ENCODE peak calls at places on chromosome 14, in five cellular contexts. D, F, X, G and P are unnamed samples. For H3K4me1 and H3K36me3, the result is how much of the 10 kb centered on the place peaks cover.

GRCh38 chr14:102493585-102493984 is 16.0 kb downstream of the ANKRD9 start:
- DNase-seq in G (no peak), D (no peak), X (no peak), F (no peak), P (no peak)

GRCh38 chr14:85057266-85057665 is 472.7 kb upstream of the FLRT2 start:
- DNase-seq in D (no peak), X (no peak), G (no peak), F (no peak), P (no peak)

GRCh38 chr14:80664576-80664975 is 277.0 kb downstream of the CEP128 start:
- DNase-seq in D (no peak), X (no peak), G (no peak), F (no peak), P (no peak)

GRCh38 chr14:70698288-70698687 is 56.6 kb downstream of the TTC9 start:
- DNase-seq in F (no peak), G (no peak), D (no peak), X (no peak), P (no peak)

GRCh38 chr14:60183724-60184596 is 18.8 kb upstream of the DHRS7 start:
- DNase-seq in G (peak), X (no peak), F (no peak), D (no peak), P (peak)

GRCh38 chr14:36238666-36239363 is 62.3 kb upstream of the PTCSC3 start:
- DNase-seq in D (no peak), G (peak), F (no peak), X (no peak), P (no peak)

GRCh38 chr14:81435578-81436295 is 35.6 kb upstream of the STON2 start:
- DNase-seq in D (peak), G (peak), X (peak), F (peak), P (peak)

GRCh38 chr14:75518625-75519024 is 3.6 kb upstream of the BATF start:
- DNase-seq in X (no peak), G (peak), F (no peak), D (no peak), P (no peak)

GRCh38 chr14:69845787-69846186 is 33.4 kb upstream of the SMOC1 start:
- DNase-seq in D (no peak), X (no peak), F (no peak), G (no peak), P (no peak)

GRCh38 chr14:23483216-23483854 is 13.8 kb downstream of the NGDN start:
- DNase-seq in F (no peak), G (peak), D (no peak), X (no peak), P (no peak)

GRCh38 chr14:74882103-74882920 is 596 bp downstream of the DLST start:
- DNase-seq in X (peak), F (peak), G (peak), D (peak), P (peak)

GRCh38 chr14:28763914-28764848 is 2.4 kb upstream of the FOXG1 start:
- DNase-seq in F (no peak), D (no peak), X (no peak), G (no peak), P (no peak)

GRCh38 chr14:69933623-69934275 is 54.5 kb downstream of the SMOC1 start:
- DNase-seq in F (no peak), D (no peak), X (no peak), G (no peak), P (no peak)

GRCh38 chr14:99603471-99603933 is 505 bp downstream of the CCDC85C start:
- DNase-seq in X (no peak), G (no peak), F (no peak), D (peak), P (peak)

GRCh38 chr14:53062856-53063255 is 90.3 kb downstream of the DDHD1 start:
- DNase-seq in G (peak), D (no peak), F (no peak), X (no peak), P (no peak)

GRCh38 chr14:44898547-44898946 is 63.2 kb downstream of the KLHL28 start:
- DNase-seq in F (no peak), D (no peak), G (peak), X (no peak), P (no peak)

GRCh38 chr14:77061630-77062029 is 33.1 kb upstream of the IRF2BPL start:
- DNase-seq in X (no peak), G (no peak), F (no peak), D (no peak), P (no peak)

GRCh38 chr14:76351941-76352340 is 24.0 kb upstream of the ESRRB start:
- DNase-seq in G (no peak), D (no peak), F (no peak), X (no peak), P (no peak)

GRCh38 chr14:98138666-98139065 is 1133.3 kb downstream of the BCL11B start:
- DNase-seq in X (no peak), F (no peak), G (peak), D (no peak), P (no peak)

GRCh38 chr14:96098309-96098998 is 59.3 kb downstream of the C14orf132 start:
- DNase-seq in X (peak), G (peak), F (no peak), D (peak), P (no peak)

GRCh38 chr14:64109821-64110554 is 184.2 kb downstream of the ESR2 start:
- DNase-seq in F (no peak), X (no peak), D (no peak), G (peak), P (no peak)

GRCh38 chr14:22814945-22815713 is at the start of gene SLC7A7:
- DNase-seq in F (no peak), G (peak), X (no peak), D (no peak), P (no peak)

GRCh38 chr14:65179918-65180724 is 77.8 kb upstream of the MAX start:
- DNase-seq in G (peak), X (no peak), D (peak), F (peak), P (peak)

GRCh38 chr14:95156765-95157194 is 549 bp downstream of the DICER1 start:
- DNase-seq in G (peak), X (peak), F (peak), D (peak), P (peak)

GRCh38 chr14:59245809-59246295 is 57.4 kb downstream of the DAAM1 start:
- DNase-seq in X (no peak), G (no peak), D (no peak), F (no peak), P (no peak)

DNA sequence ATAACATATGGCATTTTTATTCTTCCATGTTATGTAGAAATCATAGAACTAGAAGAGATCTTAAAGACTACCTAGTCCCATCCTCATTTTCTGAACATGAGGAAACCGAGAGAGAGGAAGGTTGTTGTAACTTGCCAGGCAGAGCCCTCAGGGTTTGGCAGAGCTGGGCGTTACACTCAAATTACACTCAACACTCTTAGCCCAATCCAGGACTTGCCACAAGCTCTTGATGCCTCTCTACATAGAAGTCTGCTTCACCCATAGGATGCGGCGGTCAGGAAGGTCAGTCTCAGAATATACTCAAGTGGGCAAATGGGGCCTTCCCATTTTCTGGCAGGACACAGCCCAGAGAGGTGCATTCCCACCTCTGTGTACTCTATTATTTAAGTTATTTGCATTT is 208.1 kb downstream of the ZFP36L1 start:
- DNase-seq in D (no peak), X (no peak), G (no peak), F (no peak), P (no peak)
- H3K4me1 ChIP-seq in D (under half), X (half or more), G (under half), F (under half), P (under half)

GRCh38 chr14:31169877-31170276 is 37.7 kb downstream of the HECTD1 start:
- DNase-seq in X (no peak), D (no peak), F (no peak), G (no peak), P (no peak)

GRCh38 chr14:31173120-31173837 is 34.3 kb downstream of the HECTD1 start:
- DNase-seq in X (no peak), F (no peak), G (no peak), D (no peak), P (no peak)

GRCh38 chr14:31170411-31170810 is 37.2 kb downstream of the HECTD1 start:
- DNase-seq in D (no peak), X (no peak), G (no peak), F (no peak), P (no peak)

GRCh38 chr14:31172084-31172483 is 35.5 kb downstream of the HECTD1 start:
- DNase-seq in X (no peak), G (peak), F (no peak), D (no peak), P (no peak)

DNA sequence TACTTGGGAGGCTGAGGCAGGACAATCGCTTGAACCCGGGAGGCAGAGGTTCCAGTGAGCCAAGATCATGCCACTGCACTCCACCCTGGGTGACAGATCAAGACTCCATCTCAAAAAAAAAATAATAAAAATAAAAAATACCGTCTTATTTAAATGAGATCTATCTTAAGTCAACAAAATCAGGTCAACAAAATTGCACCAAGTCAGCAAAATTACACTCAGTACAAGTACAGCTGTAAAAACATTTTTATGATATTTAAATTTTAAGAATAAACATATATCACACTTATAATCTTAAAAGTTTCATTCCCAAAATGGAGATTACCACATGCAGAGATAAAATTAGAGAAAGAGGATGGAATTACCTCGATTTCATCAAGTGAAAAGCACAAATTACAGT is 33.2 kb downstream of the HECTD1 start:
- DNase-seq in X (no peak), F (no peak), D (no peak), G (no peak), P (no peak)
- H3K36me3 ChIP-seq in X (half or more), F (under half), D (under half), G (under half), P (under half)

GRCh38 chr14:104676130-104676693 is 13.2 kb upstream of the INF2 start:
- DNase-seq in D (no peak), X (no peak), G (no peak), F (peak), P (no peak)
- H3K27ac ChIP-seq in D (no peak), X (no peak), G (no peak), F (peak), P (peak)

GRCh38 chr14:61562321-61563161 is 132.8 kb upstream of the HIF1A start:
- DNase-seq in G (peak), F (no peak), X (no peak), D (peak), P (no peak)

GRCh38 chr14:61563880-61564622 is 131.3 kb upstream of the HIF1A start:
- DNase-seq in X (no peak), F (no peak), G (no peak), D (no peak), P (no peak)

GRCh38 chr14:61561657-61562276 is 133.5 kb upstream of the HIF1A start:
- DNase-seq in X (no peak), F (peak), G (peak), D (peak), P (peak)

GRCh38 chr14:61564623-61565091 is 130.7 kb upstream of the HIF1A start:
- DNase-seq in D (no peak), G (peak), X (no peak), F (no peak), P (no peak)

DNA sequence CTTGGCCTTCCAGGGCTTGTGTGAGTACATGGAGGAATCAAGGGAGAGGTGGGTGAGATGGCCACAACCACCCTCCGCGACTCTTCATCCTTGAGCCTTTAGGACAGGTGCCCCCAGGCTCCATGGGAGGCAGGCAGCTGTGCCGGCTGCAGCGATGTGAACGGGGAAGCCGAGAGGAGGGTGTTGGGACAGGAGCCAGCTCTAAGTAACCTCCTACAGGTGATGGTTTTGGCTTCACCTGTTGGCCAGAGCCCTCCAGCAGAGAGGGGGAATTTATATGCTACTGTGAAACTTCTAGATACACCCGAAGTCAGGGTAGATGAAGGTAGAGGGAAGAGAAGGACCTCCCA is 132.2 kb upstream of the HIF1A start:
- DNase-seq in F (no peak), X (no peak), D (peak), G (no peak), P (no peak)
- H3K4me1 ChIP-seq in F (under half), X (half or more), D (half or more), G (half or more), P (under half)

GRCh38 chr14:61749867-61750266 is 12.4 kb upstream of the SNAPC1 start:
- DNase-seq in F (no peak), X (no peak), D (no peak), G (peak), P (no peak)

GRCh38 chr14:61750708-61751474 is 11.3 kb upstream of the SNAPC1 start:
- DNase-seq in F (peak), X (peak), D (peak), G (peak), P (peak)

GRCh38 chr14:61749264-61749663 is 13.0 kb upstream of the SNAPC1 start:
- DNase-seq in X (no peak), F (no peak), G (peak), D (no peak), P (no peak)

GRCh38 chr14:61744239-61744638 is 18.0 kb upstream of the SNAPC1 start:
- DNase-seq in F (no peak), D (no peak), G (no peak), X (no peak), P (no peak)

GRCh38 chr14:61747342-61747741 is 14.9 kb upstream of the SNAPC1 start:
- DNase-seq in X (no peak), D (no peak), F (no peak), G (peak), P (no peak)
- H3K36me3 ChIP-seq in X (half or more), D (under half), F (under half), G (under half), P (under half)

DNA sequence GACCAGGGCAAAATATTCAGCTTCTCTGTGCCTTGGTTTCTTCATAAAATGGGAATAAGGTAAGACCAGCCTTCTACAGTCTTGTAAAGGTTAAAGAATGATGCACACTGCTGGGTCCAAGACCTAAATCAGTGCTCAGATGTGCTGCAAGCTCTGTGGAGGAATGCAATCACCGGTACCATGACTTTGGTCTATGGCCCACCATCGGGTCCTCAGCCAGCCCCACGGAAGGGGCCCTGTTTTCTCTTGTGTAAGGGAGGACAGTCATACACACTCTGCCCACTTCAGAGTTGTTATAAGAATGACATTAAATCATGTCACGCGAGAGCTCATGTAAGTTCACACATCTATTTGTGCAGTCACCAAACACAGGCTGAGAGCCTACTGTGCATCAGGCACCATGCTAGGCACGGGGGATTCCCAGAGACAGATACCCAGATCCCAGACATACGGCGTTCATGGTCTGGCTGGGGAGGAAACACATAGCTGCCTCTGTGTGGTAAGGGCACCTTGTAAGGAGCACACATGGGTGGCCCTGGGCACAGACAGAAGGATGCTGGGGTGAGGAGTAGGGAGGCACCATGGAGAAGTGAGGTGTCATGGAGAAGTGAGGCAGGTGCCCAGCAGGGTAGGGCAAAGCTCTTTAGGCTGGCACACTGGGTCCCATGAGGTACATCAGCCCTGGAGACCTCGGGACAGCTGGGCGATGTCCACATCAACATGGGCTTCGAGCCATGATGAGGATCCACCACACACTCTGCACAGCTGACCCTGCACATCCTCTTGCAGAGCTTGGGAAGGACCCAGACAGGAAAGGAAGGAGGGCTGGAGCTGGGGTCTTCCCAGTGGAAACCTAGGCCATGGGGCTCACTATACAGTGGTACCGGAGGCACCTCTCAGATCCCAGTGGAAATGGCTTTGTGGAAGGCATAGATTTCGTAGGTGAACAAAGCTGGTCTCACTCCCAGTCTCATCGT is 190.4 kb upstream of the DIO3 start:
- DNase-seq in F (no peak), X (peak), D (no peak), G (no peak), P (no peak)
- H3K27ac ChIP-seq in F (peak), X (no peak), D (no peak), G (no peak), P (no peak)

DNA sequence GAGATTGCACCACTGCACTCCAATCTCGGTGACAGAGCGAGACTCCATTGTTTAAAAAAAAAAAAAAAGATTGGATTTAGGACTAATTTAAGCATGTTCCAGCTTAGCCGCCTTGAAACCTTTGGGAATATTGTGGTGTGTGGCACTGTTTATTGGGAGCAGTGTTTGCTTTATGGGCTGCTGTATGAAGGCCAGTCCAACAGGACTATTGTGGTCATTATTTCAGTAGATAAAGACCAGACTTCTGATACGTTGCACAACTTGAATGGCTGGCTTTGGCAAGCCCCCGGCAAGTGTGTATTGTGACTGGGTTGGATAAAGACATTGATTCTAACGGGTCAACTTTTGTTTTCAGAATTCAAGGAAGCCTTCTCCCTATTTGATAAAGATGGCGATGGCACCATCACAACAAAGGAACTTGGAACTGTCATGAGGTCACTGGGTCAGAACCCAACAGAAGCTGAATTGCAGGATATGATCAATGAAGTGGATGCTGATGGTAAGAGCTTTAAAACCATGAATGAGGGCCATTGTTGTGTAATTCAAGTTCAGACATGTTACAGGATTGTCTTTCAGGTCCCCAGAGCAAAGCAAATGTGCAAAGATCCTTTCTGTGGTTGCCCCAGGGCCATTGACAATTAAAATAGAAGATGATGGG is 4.2 kb downstream of the CALM1 start:
- DNase-seq in X (no peak), D (no peak), F (no peak), G (no peak), P (no peak)
- H3K4me1 ChIP-seq in X (under half), D (under half), F (half or more), G (under half), P (half or more)